ENCODE peak calls at places on chromosome 15, in seven cellular contexts. M is GM18507, B is endothelial cell, A is A172, Z is fibroblast of pulmonary artery, V is colonic mucosa, O is omental fat pad. C is an unnamed sample.

GRCh38 chr15:88627463-88627862 is 6.3 kb downstream of the AEN start:
- DNase-seq in A (no peak), Z (no peak), B (no peak), M (no peak), O (no peak), V (peak), C (no peak)

GRCh38 chr15:65998486-65998885 is 129.2 kb downstream of the RAB11A start:
- DNase-seq in V (no peak), B (no peak), A (no peak), Z (no peak), O (no peak), M (no peak), C (no peak)

GRCh38 chr15:77187751-77188464 is 117.0 kb upstream of the TSPAN3 start:
- DNase-seq in M (no peak), B (peak), A (peak), V (peak), Z (peak), O (no peak), C (peak)

GRCh38 chr15:57552678-57553334 is 38.9 kb upstream of the MYZAP start:
- DNase-seq in A (no peak), Z (no peak), V (no peak), B (no peak), O (no peak), M (no peak), C (no peak)

GRCh38 chr15:25832158-25832557 is 31.0 kb downstream of the ATP10A start:
- DNase-seq in B (no peak), M (no peak), A (no peak), Z (no peak), V (no peak), O (no peak), C (no peak)

GRCh38 chr15:25846377-25846776 is 16.8 kb downstream of the ATP10A start:
- DNase-seq in A (no peak), M (no peak), B (no peak), Z (no peak), O (no peak), V (no peak), C (no peak)

GRCh38 chr15:101043911-101044624 is 124.9 kb downstream of the LRRK1 start:
- DNase-seq in A (no peak), M (no peak), B (peak), Z (no peak), O (peak), V (peak), C (no peak)

GRCh38 chr15:74316116-74316515 is 51.3 kb downstream of the CYP11A1 start:
- DNase-seq in B (no peak), V (no peak), A (no peak), O (no peak), Z (no peak), M (no peak), C (no peak)

GRCh38 chr15:75130597-75131268 is 70.9 kb upstream of the C15orf39 start:
- DNase-seq in O (no peak), B (no peak), A (no peak), V (no peak), Z (no peak), M (no peak), C (peak)

GRCh38 chr15:38864827-38865604 is 300.4 kb upstream of the RASGRP1 start:
- DNase-seq in B (no peak), M (no peak), Z (peak), O (no peak), A (no peak), V (no peak), C (no peak)

GRCh38 chr15:67917037-67917436 is 77.2 kb upstream of the RNU6-1 start:
- DNase-seq in Z (no peak), O (no peak), V (peak), A (no peak), M (no peak), B (no peak), C (no peak)

C was measured in GM12878.